ENCODE peak calls at places on chromosome 12, in five cellular contexts. Y, Q, N, L and U are unnamed samples.

GRCh38 chr12:108253540-108253939 is 85.6 kb downstream of the CMKLR1 start:
- DNase-seq in Y (no peak), Q (no peak), N (no peak), L (no peak), U (no peak)

GRCh38 chr12:57722716-57723629 is 15.6 kb downstream of the AGAP2 start:
- DNase-seq in Y (no peak), Q (no peak), N (no peak), L (no peak), U (no peak)

GRCh38 chr12:53124352-53124723 is 21.1 kb downstream of the SOAT2 start:
- DNase-seq in Y (no peak), Q (no peak), N (no peak), L (no peak), U (no peak)

GRCh38 chr12:56722832-56723231 is 2.3 kb downstream of the NACA start:
- DNase-seq in Y (no peak), Q (no peak), N (no peak), L (no peak), U (no peak)

GRCh38 chr12:42192258-42192657 is 45.8 kb downstream of the YAF2 start:
- DNase-seq in Y (no peak), Q (no peak), N (no peak), L (no peak), U (no peak)

GRCh38 chr12:92987362-92987761 is 58.3 kb upstream of the EEA1 start:
- DNase-seq in Y (no peak), Q (no peak), N (peak; percentile 79), L (no peak), U (peak; percentile 40)

GRCh38 chr12:5260086-5260485 is 171.8 kb upstream of the NTF3 start:
- DNase-seq in Y (no peak), Q (no peak), N (no peak), L (no peak), U (no peak)

GRCh38 chr12:70660002-70660604 is 22.9 kb upstream of the PTPRB start:
- DNase-seq in Y (no peak), Q (no peak), N (no peak), L (no peak), U (no peak)

GRCh38 chr12:105289114-105289904 is 41.2 kb upstream of the C12orf75 start:
- DNase-seq in Y (no peak), Q (no peak), N (peak; percentile 50), L (no peak), U (no peak)

GRCh38 chr12:121803861-121804416 is at the start of gene SETD1B:
- DNase-seq in Y (no peak), Q (peak; percentile 58), N (peak; percentile 44), L (peak; percentile 64), U (no peak)

GRCh38 chr12:87116778-87117177 is 860.6 kb upstream of the MGAT4C start:
- DNase-seq in Y (no peak), Q (no peak), N (no peak), L (no peak), U (no peak)

DNA sequence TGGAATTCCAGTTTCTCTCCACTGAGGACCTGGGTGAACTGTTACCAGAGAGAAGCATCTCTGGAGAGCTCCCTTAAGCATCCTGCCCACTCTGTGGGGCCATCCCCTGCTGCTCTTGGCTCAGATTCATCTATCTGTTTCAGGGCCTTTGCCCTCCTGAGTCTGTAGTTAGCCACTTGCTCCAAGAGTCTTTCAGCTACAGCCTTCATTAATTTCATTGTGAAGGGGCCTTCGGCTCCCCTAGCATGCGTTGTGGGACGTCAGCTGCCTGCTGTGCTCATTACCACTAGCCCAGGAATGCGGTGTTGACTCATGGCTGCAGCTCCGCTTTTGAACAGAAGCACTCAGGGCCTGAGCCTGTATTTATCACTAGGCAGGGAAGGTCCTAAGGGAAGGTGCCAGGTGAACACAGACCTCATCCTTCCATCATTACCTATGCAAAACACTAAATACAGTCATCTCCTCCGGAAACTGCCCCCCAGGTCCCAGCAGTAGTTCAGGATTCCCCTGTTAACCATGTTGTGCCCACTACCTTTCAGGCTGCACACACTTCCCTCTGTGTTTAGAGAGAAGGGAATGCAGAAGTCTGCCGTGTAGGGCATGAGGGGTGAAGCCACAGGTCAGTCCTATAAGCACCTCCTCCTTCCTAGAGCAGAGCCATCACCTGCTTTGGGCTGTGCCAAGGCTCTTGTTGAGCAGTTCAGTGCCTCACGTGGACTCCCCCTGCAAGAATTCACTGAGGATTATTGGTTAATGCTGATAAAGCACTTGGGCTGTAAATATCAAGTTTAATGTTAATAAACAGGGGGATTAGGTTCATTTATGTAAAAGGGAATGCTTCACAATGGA is 191.4 kb downstream of the CACNA1C start:
- DNase-seq in Y (peak; percentile 88), Q (no peak), N (peak; percentile 97), L (no peak), U (no peak)
- H3K27ac ChIP-seq in Y (peak overlapping the region; percentile 11), Q (no peak overlapping the region), N (peak overlapping the region; percentile 83), L (peak overlapping the region; percentile 57), U (no peak overlapping the region)

GRCh38 chr12:123494124-123494843 is 36.3 kb downstream of the SNRNP35 start:
- DNase-seq in Y (no peak), Q (no peak), N (no peak), L (no peak), U (no peak)

GRCh38 chr12:123491056-123491455 is 33.1 kb downstream of the SNRNP35 start:
- DNase-seq in Y (no peak), Q (no peak), N (no peak), L (no peak), U (no peak)

GRCh38 chr12:123491481-123491880 is 33.5 kb downstream of the SNRNP35 start:
- DNase-seq in Y (no peak), Q (no peak), N (no peak), L (no peak), U (no peak)

GRCh38 chr12:123490089-123490488 is 32.1 kb downstream of the SNRNP35 start:
- DNase-seq in Y (no peak), Q (no peak), N (no peak), L (no peak), U (no peak)

DNA sequence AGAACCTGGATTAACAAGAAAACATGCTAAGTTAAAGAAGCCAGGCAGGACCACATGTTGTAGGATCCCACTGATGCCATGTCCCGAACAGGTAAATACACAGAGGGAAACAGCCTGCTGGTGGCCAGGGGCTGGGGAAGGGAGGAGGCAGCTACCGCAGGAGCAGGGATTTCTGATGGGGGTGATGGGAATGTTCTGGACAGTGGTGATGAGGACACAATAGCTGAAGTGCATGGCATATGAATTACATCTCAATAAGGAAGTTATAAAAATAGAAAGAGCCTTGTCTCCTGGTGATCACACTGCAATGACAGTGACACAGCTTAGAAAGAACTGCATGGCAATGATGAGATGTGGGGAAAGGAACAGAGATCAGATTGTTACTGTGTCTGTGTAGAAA is 34.4 kb downstream of the SNRNP35 start:
- DNase-seq in Y (no peak), Q (no peak), N (no peak), L (no peak), U (no peak)
- H3K27ac ChIP-seq in Y (no peak overlapping the region), Q (no peak overlapping the region), N (no peak overlapping the region), L (no peak overlapping the region), U (no peak overlapping the region)

DNA sequence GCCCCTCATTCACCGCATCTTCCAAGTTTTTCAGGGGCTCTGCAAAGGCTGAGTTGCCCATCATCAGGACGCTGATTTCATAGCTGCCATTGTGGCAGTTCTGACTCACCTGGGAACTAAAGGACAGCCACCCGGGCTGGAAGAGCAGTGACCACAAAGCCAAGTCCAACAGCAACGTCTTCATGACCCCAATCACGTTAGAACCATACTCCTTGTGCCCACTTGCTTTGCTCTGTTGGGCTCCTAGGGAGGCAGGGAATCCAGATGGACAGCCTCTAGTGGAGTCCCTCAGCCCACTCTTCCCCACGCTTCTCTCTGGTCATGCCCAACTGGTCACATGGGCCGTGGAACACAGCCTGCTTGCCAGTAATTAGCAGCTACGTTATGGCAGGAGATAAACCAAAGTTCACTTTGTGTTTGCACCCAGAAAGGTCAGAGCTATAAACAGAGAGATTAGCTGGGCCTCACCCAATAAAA is at the start of gene GUCY2C:
- DNase-seq in Y (no peak), Q (no peak), N (no peak), L (no peak), U (no peak)
- H3K27ac ChIP-seq in Y (no peak within 1 kb of the TSS), Q (no peak within 1 kb of the TSS), N (no peak within 1 kb of the TSS), L (no peak within 1 kb of the TSS), U (no peak within 1 kb of the TSS)

DNA sequence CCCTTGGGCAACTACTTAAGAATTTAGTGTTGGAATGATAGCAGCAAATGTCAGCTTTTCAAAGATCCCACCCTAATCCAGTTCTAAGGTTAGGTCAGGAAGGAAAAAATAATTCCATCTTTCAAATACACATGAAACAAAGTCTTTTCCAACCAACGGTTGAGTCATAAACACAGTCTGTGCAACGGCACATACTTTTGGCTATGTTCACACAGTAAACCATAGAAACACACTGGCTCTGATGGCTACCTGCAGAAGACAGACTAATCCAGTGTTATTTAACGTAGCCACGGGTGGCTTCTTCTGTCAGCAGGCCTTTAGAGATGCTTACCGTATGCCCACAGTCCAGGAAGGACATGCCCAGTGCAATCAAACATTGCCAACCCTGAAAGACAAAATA is 35.7 kb downstream of the HIGD1C start:
- DNase-seq in Y (no peak), Q (no peak), N (peak; percentile 64), L (no peak), U (no peak)
- H3K27ac ChIP-seq in Y (no peak overlapping the region), Q (no peak overlapping the region), N (no peak overlapping the region), L (no peak overlapping the region), U (no peak overlapping the region)

GRCh38 chr12:124569375-124570148 is 2.1 kb upstream of the NCOR2 start:
- DNase-seq in Y (no peak), Q (no peak), N (no peak), L (no peak), U (no peak)
- H3K27ac ChIP-seq in Y (no peak overlapping the region), Q (no peak overlapping the region), N (no peak overlapping the region), L (peak overlapping the region; percentile 86), U (no peak overlapping the region)

DNA sequence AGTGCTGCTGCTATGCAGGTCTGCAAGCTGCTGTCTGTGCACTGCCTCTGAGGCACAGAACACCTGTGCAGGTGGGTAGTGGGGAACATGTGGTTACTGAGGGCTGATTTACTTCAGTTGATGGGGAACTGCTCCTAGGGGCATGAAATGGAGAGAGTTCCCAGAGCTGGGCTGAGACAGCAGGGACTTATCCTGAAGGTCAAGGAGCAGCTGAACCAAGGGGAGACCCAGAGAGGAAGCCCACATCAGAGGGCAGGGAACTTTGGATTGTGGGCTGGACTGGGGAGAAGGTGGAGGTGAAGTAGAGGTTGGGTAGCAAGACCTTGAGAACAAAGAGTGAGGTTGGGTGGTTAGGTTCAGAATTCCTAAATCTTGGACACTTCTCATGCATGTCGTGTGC is 311.9 kb downstream of the AACS start:
- DNase-seq in Y (no peak), Q (no peak), N (no peak), L (no peak), U (no peak)
- H3K27ac ChIP-seq in Y (no peak overlapping the region), Q (no peak overlapping the region), N (no peak overlapping the region), L (no peak overlapping the region), U (no peak overlapping the region)